ENCODE peak calls at places on chromosomes 6 and 20, in five cellular contexts. A is PC-3, U is fibroblast of lung, G is transverse colon, C is suprapubic skin. J is an unnamed sample.

GRCh38 chr20:35597186-35597585 is 18.4 kb upstream of the SPAG4 start:
- DNase-seq in U (no peak), A (no peak), C (no peak), G (no peak), J (no peak)

GRCh38 chr6:47700051-47700450 is 1.7 kb downstream of the ADGRF4 start:
- DNase-seq in U (peak; percentile 84), G (no peak), C (no peak), A (peak; percentile 84), J (no peak)

GRCh38 chr6:47665112-47665511 is 33.3 kb upstream of the ADGRF4 start:
- DNase-seq in U (no peak), C (no peak), A (peak; percentile 92), G (no peak), J (no peak)

GRCh38 chr6:163998496-163998895 is 584.0 kb downstream of the QKI start:
- DNase-seq in C (no peak), A (no peak), G (no peak), U (peak; percentile 52), J (no peak)

GRCh38 chr20:15977758-15978157 is 595.5 kb downstream of the KIF16B start:
- DNase-seq in C (no peak), A (no peak), U (no peak), G (no peak), J (no peak)

GRCh38 chr20:36152266-36152665 is 2.3 kb upstream of the EPB41L1 start:
- DNase-seq in C (no peak), U (no peak), G (no peak), A (no peak), J (no peak)

GRCh38 chr6:153328194-153328593 is 197.1 kb upstream of the RGS17 start:
- DNase-seq in U (no peak), C (no peak), G (no peak), A (peak; percentile 68), J (no peak)

GRCh38 chr6:166751051-166751595 is 124.1 kb upstream of the RPS6KA2 start:
- DNase-seq in C (no peak), A (no peak), G (no peak), U (peak; percentile 22), J (no peak)

GRCh38 chr6:41729624-41730023 is 5.8 kb downstream of the TFEB start:
- DNase-seq in G (no peak), A (no peak), C (no peak), U (no peak), J (no peak)

DNA sequence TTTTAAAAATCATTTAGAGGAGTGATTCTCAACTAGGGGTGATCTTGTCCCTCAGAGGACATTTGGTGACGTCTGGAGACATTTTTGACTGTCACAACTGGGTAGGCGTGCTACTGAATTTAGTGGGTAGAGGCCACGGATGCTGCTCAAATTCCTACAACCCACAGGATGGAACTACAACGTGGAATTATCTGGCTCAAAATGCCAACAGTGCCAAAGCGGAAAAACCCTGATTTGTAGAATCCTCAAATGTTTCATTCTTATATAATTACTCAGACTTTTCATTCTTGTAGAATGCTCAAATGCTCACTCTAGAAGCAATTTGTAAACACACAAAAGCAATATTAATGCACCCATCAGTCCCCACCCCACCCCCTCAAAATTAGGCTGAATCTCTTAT is 229.8 kb downstream of the ZMYND8 start:
- DNase-seq in C (no peak), G (no peak), A (no peak), U (peak; percentile 82), J (no peak)
- H3K4me3 ChIP-seq in C (no peak overlapping the region), G (no peak overlapping the region), A (no peak overlapping the region), U (no peak overlapping the region), J (no peak overlapping the region)

GRCh38 chr20:24795444-24795843 is 153.6 kb upstream of the CST7 start:
- DNase-seq in A (no peak), U (peak; percentile 64), C (no peak), G (no peak), J (no peak)
- H3K36me3 ChIP-seq in A (no peaks in the 10 kb centered on the region), U (no peaks in the 10 kb centered on the region), C (no peaks in the 10 kb centered on the region), G (no peaks in the 10 kb centered on the region), J (no peaks in the 10 kb centered on the region)

GRCh38 chr6:106477158-106477557 is 116.6 kb downstream of the CRYBG1 start:
- DNase-seq in C (no peak), U (peak; percentile 45), A (no peak), G (no peak), J (no peak)
- H3K27ac ChIP-seq in C (no peak overlapping the region), U (no peak overlapping the region), A (peak overlapping the region; percentile 83), G (no peak overlapping the region), J (no peak overlapping the region)

GRCh38 chr20:54116550-54117235 is 46.3 kb upstream of the BCAS1 start:
- DNase-seq in A (no peak), C (no peak), G (no peak), U (no peak), J (no peak)

GRCh38 chr20:54112221-54112884 is 42.0 kb upstream of the BCAS1 start:
- DNase-seq in G (peak; percentile 27), C (no peak), A (no peak), U (no peak), J (no peak)

GRCh38 chr20:54113553-54113952 is 43.2 kb upstream of the BCAS1 start:
- DNase-seq in C (no peak), G (peak; percentile 76), U (no peak), A (no peak), J (no peak)

GRCh38 chr20:54115172-54115854 is 44.9 kb upstream of the BCAS1 start:
- DNase-seq in C (no peak), G (peak; percentile 32), A (no peak), U (no peak), J (peak; percentile 9)

GRCh38 chr20:54114109-54114508 is 43.7 kb upstream of the BCAS1 start:
- DNase-seq in G (no peak), C (no peak), A (no peak), U (no peak), J (no peak)
- H3K4me3 ChIP-seq in G (no peak overlapping the region), C (no peak overlapping the region), A (no peak overlapping the region), U (no peak overlapping the region), J (no peak overlapping the region)

GRCh38 chr6:144816936-144817335 is 531.8 kb downstream of the UTRN start:
- DNase-seq in C (no peak), A (no peak), U (no peak), G (no peak), J (no peak)

GRCh38 chr6:144809969-144810368 is 524.8 kb downstream of the UTRN start:
- DNase-seq in G (no peak), A (no peak), C (no peak), U (no peak), J (no peak)

GRCh38 chr6:144809120-144809519 is 524.0 kb downstream of the UTRN start:
- DNase-seq in C (no peak), A (peak; percentile 42), U (peak; percentile 42), G (no peak), J (no peak)

GRCh38 chr6:144806222-144806621 is 521.1 kb downstream of the UTRN start:
- DNase-seq in C (no peak), G (no peak), A (no peak), U (no peak), J (no peak)

DNA sequence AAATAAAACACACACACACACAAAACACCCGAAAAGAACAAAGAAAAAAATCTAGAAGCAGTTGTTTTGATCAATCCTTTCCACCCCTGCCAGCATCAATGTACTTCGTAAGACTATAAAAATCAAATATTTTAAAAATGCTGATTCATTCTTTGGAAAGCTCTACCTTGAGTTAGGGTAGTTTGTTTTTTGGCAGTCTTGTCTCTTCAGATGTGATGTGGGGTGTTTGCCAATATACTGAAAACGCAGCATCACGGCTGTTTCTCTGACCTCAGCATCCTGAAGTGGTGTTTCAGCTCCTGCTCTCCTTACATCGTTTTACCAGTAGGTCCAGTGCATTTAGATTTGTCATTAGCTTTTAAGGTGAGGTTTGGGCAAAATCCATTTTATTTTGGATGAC is 526.0 kb downstream of the UTRN start:
- DNase-seq in C (no peak), A (peak; percentile 30), G (no peak), U (peak; percentile 53), J (no peak)
- H3K36me3 ChIP-seq in C (peaks cover 24% of the 10 kb centered on the region), A (no peaks in the 10 kb centered on the region), G (peaks cover 6% of the 10 kb centered on the region), U (peaks cover 1% of the 10 kb centered on the region), J (peaks cover 2% of the 10 kb centered on the region)

GRCh38 chr6:80215063-80215462 is 108.6 kb downstream of the BCKDHB start:
- DNase-seq in G (no peak), C (no peak), A (no peak), U (no peak), J (no peak)
- H3K27ac ChIP-seq in G (no peak overlapping the region), C (no peak overlapping the region), A (no peak overlapping the region), U (no peak overlapping the region), J (no peak overlapping the region)

J was measured in body of pancreas.